ENCODE peak calls at places on chromosomes 4 and X, in six cellular contexts. V is ovary; T is right lobe of liver; N is choroid plexus epithelial cell; E is CD8-positive, alpha-beta T cell; D is fibroblast of mammary gland. S is an unnamed sample.

GRCh38 chr4:79598801-79599200 is 190.8 kb upstream of the GK2 start:
- DNase-seq in V (no peak), E (no peak), D (no peak), N (no peak), T (no peak), S (no peak)

GRCh38 chr4:185099024-185099682 is 43.9 kb upstream of the SLC25A4 start:
- DNase-seq in N (no peak), T (no peak), V (no peak), D (no peak), E (no peak), S (no peak)

GRCh38 chr4:186669159-186669720 is 54.4 kb downstream of the FAT1 start:
- DNase-seq in D (peak; percentile 72), N (peak; percentile 86), V (no peak), T (no peak), E (no peak), S (peak; percentile 52)

GRCh38 chr4:175671491-175671934 is 140.6 kb downstream of the GPM6A start:
- DNase-seq in E (no peak), V (no peak), N (peak; percentile 5), D (no peak), T (no peak), S (no peak)

GRCh38 chr4:13657016-13657415 is 29.5 kb upstream of the BOD1L1 start:
- DNase-seq in N (no peak), E (no peak), D (no peak), V (no peak), T (no peak), S (no peak)

GRCh38 chrX:48590203-48591103 is 6.8 kb upstream of the WDR13 start:
- DNase-seq in E (no peak), N (peak; percentile 71), V (no peak), D (peak; percentile 81), T (no peak), S (no peak)

GRCh38 chrX:9635368-9635767 is 130.3 kb downstream of the GPR143 start:
- DNase-seq in E (no peak), D (no peak), T (no peak), N (no peak), V (no peak), S (no peak)

GRCh38 chr4:164536829-164537228 is 217.1 kb upstream of the SMIM31 start:
- DNase-seq in E (no peak), D (peak; percentile 85), T (no peak), N (peak; percentile 41), V (no peak), S (no peak)

GRCh38 chrX:42028113-42028512 is 104.8 kb upstream of the CASK start:
- DNase-seq in E (no peak), D (no peak), V (no peak), T (no peak), N (no peak), S (no peak)

GRCh38 chr4:141711211-141711610 is 74.8 kb downstream of the IL15 start:
- DNase-seq in D (peak; percentile 54), N (peak; percentile 71), V (no peak), E (no peak), T (no peak), S (no peak)

GRCh38 chr4:45172636-45173035 is 446.3 kb upstream of the GNPDA2 start:
- DNase-seq in E (no peak), T (no peak), N (no peak), V (no peak), D (no peak), S (no peak)

GRCh38 chr4:15489551-15489950 is 19.9 kb downstream of the CC2D2A start:
- DNase-seq in N (peak; percentile 39), E (no peak), V (no peak), D (peak; percentile 53), T (no peak), S (no peak)

GRCh38 chrX:70013483-70014222 is 36.1 kb downstream of the AWAT2 start:
- DNase-seq in N (peak; percentile 25), D (no peak), T (no peak), V (no peak), E (no peak), S (no peak)

GRCh38 chr4:127410201-127410600 is 222.6 kb upstream of the INTU start:
- DNase-seq in V (no peak), E (no peak), N (no peak), T (no peak), D (peak; percentile 17), S (no peak)

GRCh38 chrX:103779156-103779555 is 2.5 kb downstream of the PLP1 start:
- DNase-seq in V (no peak), E (no peak), N (peak; percentile 37), T (no peak), D (no peak), S (no peak)

GRCh38 chrX:73262991-73263390 is 48.3 kb upstream of the NAP1L2 start:
- DNase-seq in N (peak; percentile 4), E (no peak), T (no peak), D (peak; percentile 18), V (no peak), S (no peak)

GRCh38 chrX:46588263-46588662 is 14.7 kb downstream of the CHST7 start:
- DNase-seq in N (peak; percentile 84), E (peak; percentile 43), T (no peak), V (no peak), D (peak; percentile 67), S (no peak)

GRCh38 chr4:89247951-89248350 is 59.6 kb downstream of the GPRIN3 start:
- DNase-seq in D (no peak), V (peak; percentile 36), T (no peak), N (no peak), E (no peak), S (no peak)

GRCh38 chrX:114581528-114582263 is 2.2 kb upstream of the HTR2C start:
- DNase-seq in D (no peak), N (no peak), E (no peak), V (no peak), T (no peak), S (no peak)

GRCh38 chr4:139978692-139979091 is 175.3 kb downstream of the MAML3 start:
- DNase-seq in E (no peak), D (no peak), N (no peak), V (no peak), T (no peak), S (no peak)

GRCh38 chrX:154412468-154412867 is 1.1 kb downstream of the TAFAZZIN start:
- DNase-seq in E (peak; percentile 41), V (no peak), T (no peak), D (no peak), N (no peak), S (no peak)

GRCh38 chr4:7693711-7694110 is 245.9 kb downstream of the AFAP1 start:
- DNase-seq in V (no peak), T (no peak), N (no peak), D (no peak), E (no peak), S (no peak)

GRCh38 chrX:46587158-46587557 is 13.6 kb downstream of the CHST7 start:
- DNase-seq in E (no peak), V (no peak), D (peak; percentile 62), N (peak; percentile 74), T (no peak), S (no peak)

GRCh38 chr4:36316544-36317082 is 35.2 kb downstream of the DTHD1 start:
- DNase-seq in T (no peak), E (no peak), N (peak; percentile 40), D (no peak), V (no peak), S (no peak)

GRCh38 chrX:23501974-23502373 is 165.3 kb upstream of the PRDX4 start:
- DNase-seq in V (no peak), E (no peak), T (no peak), N (no peak), D (no peak), S (no peak)

GRCh38 chrX:138765061-138765460 is 53.5 kb upstream of the FGF13 start:
- DNase-seq in V (no peak), D (peak; percentile 56), N (no peak), T (no peak), E (no peak), S (no peak)

DNA sequence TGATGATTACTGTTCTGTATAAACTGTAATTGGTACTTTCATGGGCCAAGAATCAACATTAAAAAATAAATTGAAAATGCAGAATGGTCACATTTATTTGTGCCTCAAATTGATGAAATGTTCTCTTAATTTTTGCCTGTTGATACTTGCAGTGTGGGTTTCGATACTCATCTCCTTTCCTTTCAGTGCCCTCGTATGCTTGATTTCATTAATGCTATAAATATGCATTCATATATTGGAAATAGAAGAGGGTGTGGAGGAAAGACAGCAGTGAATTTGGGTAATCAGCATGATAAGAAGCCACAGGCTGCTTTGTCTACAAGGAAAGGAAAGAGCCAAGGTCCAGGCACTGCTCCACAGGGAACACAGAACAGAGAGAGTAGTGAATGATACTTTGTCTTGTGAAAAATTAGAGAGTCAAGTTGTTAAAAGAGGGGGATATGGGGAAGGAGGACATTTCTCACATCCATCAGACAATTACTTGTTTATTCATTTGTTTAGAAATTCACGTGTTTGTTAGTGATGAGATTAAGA is 1.0 kb upstream of the DDX60 start:
- DNase-seq in V (no peak), D (no peak), N (no peak), E (no peak), T (no peak), S (no peak)
- H3K4me3 ChIP-seq in V (no peak overlapping the region), D (no peak overlapping the region), N (no peak overlapping the region), E (peak overlapping the region; percentile 100), T (no peak overlapping the region), S (no peak overlapping the region)

GRCh38 chr4:112519689-112520597 is 4.0 kb upstream of the NEUROG2 start:
- DNase-seq in D (no peak), T (no peak), V (no peak), N (no peak), E (no peak), S (no peak)
- TF ChIP-seq CTCF in D (peak; percentile 9), T (no peak), V (no peak), N (no peak), E (no peak), S (no peak)

GRCh38 chr4:67131224-67131623 is 414.1 kb downstream of the CENPC start:
- DNase-seq in N (no peak), T (no peak), V (no peak), E (no peak), D (no peak), S (no peak)

GRCh38 chr4:67130411-67130810 is 414.9 kb downstream of the CENPC start:
- DNase-seq in V (no peak), T (no peak), E (no peak), D (no peak), N (no peak), S (no peak)

GRCh38 chr4:67134616-67135015 is 410.7 kb downstream of the CENPC start:
- DNase-seq in V (no peak), N (no peak), D (no peak), T (no peak), E (no peak), S (no peak)
- H3K4me3 ChIP-seq in V (no peak overlapping the region), N (no peak overlapping the region), D (no peak overlapping the region), T (no peak overlapping the region), E (no peak overlapping the region), S (no peak overlapping the region)

DNA sequence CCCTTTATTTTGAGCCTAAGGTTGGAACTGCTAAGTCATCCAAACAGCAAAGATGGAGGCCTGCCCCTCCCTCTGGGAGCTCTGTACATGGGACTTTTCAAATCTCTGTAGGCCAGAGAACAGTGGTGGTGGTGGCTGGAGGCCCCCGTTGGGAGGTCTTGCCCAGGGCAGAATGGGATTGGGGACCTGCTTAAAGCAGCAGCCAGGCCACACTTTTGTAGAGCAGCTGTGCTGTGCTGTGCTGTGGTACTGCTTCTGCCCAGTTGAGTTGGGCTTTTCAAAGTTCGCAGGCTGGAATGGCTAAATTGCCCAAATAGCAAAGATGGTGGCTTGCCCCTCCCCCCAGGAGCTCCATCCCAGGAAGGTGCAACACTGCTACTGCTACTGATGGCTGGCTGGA is 147.5 kb upstream of the TACR3 start:
- DNase-seq in D (no peak), T (no peak), E (no peak), V (no peak), N (no peak), S (no peak)
- TF ChIP-seq CTCF in D (no peak), T (no peak), E (no peak), V (no peak), N (no peak), S (no peak)